ENCODE peak calls at places on chromosomes 7 and 10, in six cellular contexts. R is DND-41, W is psoas muscle, Q is esophagus squamous epithelium, D is MM.1S, C is fibroblast of lung. H is an unnamed sample.
A peak's percentile ranks its signal among the peaks of the same experiment; 100 is the strongest.

GRCh38 chr7:105521027-105521730 is 892 bp downstream of the PUS7 start:
- DNase-seq in R (peak; percentile 60), W (peak; percentile 68), Q (no peak), D (peak; percentile 59), C (peak; percentile 66), H (peak; percentile 72)

GRCh38 chr7:54785261-54785660 is 26.2 kb upstream of the SEC61G start:
- DNase-seq in R (no peak), W (no peak), Q (no peak), D (no peak), C (peak; percentile 8), H (no peak)

GRCh38 chr7:135177021-135177696 is 6.7 kb upstream of the CYREN start:
- DNase-seq in R (no peak), W (no peak), Q (no peak), D (no peak), C (no peak), H (no peak)

GRCh38 chr7:7181519-7182155 is 707 bp upstream of the C1GALT1 start:
- DNase-seq in R (peak; percentile 59), W (peak; percentile 20), Q (no peak), D (peak; percentile 76), C (peak; percentile 53), H (no peak)

GRCh38 chr10:27341001-27341400 is 100.4 kb upstream of the ACBD5 start:
- DNase-seq in R (no peak), W (no peak), Q (no peak), D (no peak), C (no peak), H (no peak)

GRCh38 chr7:1018334-1018695 is 26.0 kb upstream of the GPR146 start:
- DNase-seq in R (no peak), W (peak; percentile 13), Q (no peak), D (no peak), C (no peak), H (no peak)

GRCh38 chr10:17836917-17837316 is 27.8 kb downstream of the MRC1 start:
- DNase-seq in R (no peak), W (no peak), Q (no peak), D (no peak), C (peak; percentile 83), H (peak; percentile 17)

GRCh38 chr10:52312999-52313349 is 1.1 kb upstream of the DKK1 start:
- DNase-seq in R (no peak), W (no peak), Q (no peak), D (peak; percentile 27), C (peak; percentile 20), H (no peak)

GRCh38 chr10:111093741-111094380 is 17.0 kb downstream of the ADRA2A start:
- DNase-seq in R (no peak), W (no peak), Q (no peak), D (no peak), C (peak; percentile 47), H (no peak)

GRCh38 chr10:21292763-21293517 is 232.5 kb downstream of the SKIDA1 start:
- DNase-seq in R (no peak), W (peak; percentile 64), Q (no peak), D (no peak), C (peak; percentile 99), H (peak; percentile 58)

GRCh38 chr10:112304460-112304859 is 21.3 kb downstream of the TECTB start:
- DNase-seq in R (no peak), W (no peak), Q (no peak), D (no peak), C (no peak), H (no peak)

GRCh38 chr10:1552415-1552814 is 184.9 kb downstream of the ADARB2 start:
- DNase-seq in R (no peak), W (no peak), Q (no peak), D (no peak), C (no peak), H (no peak)

DNA sequence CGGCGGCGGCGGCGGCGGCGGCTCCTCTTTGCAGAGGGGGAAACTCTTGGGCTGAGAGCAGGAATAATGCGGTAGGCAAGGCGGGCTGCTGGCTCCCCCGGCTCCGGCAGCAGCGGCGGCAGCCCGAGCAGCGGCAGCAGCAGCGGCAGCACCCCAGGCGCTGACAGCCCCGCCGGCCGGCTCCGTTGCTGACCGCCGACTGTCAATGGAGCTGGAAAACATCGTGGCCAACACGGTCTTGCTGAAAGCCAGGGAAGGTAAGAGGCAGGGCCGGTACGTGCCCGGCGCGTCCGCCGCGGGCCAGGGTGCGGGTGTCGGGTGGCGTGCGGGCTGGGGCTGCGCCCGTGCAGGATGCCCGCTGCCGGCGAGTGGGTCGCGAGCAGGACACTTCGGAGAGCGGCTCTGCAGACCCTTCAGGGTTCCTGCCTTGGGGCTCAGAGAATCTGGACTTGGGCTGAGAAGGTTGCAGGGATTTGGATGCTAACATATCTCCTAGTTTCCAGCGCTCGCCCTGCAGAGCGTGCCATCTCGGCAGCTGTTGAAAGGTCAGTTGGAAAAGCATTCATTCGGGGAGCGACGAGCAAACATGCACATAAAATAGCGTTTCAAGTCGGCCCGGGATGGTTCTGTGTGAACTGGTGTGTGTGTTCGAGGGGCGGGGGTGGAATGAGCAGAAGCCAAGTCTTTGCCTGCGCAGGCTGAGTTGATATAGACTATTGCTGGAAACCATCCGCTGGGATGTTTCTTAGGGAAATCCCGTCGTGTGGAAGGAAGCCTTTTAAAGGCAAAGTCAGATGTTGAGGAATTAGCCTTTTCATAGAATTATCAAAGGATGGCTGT is 562 bp downstream of the GRK5 start:
- DNase-seq in R (peak; percentile 61), W (peak; percentile 47), Q (peak; percentile 9), D (peak; percentile 39), C (peak; percentile 64), H (peak; percentile 51)
- H3K4me1 ChIP-seq in R (peaks cover 59% of the 10 kb centered on the region), W (no peaks in the 10 kb centered on the region), Q (peaks cover 14% of the 10 kb centered on the region), D (peaks cover 40% of the 10 kb centered on the region), C (peaks cover 18% of the 10 kb centered on the region), H (peaks cover 66% of the 10 kb centered on the region)

GRCh38 chr7:157771689-157772088 is 434.9 kb downstream of the DNAJB6 start:
- DNase-seq in R (no peak), W (no peak), Q (no peak), D (no peak), C (no peak), H (no peak)

GRCh38 chr7:157769016-157769869 is 432.4 kb downstream of the DNAJB6 start:
- DNase-seq in R (no peak), W (no peak), Q (no peak), D (no peak), C (peak; percentile 17), H (no peak)

GRCh38 chr7:157770716-157771320 is 434.0 kb downstream of the DNAJB6 start:
- DNase-seq in R (no peak), W (no peak), Q (no peak), D (no peak), C (no peak), H (no peak)

GRCh38 chr7:157768198-157768597 is 431.4 kb downstream of the DNAJB6 start:
- DNase-seq in R (no peak), W (no peak), Q (no peak), D (no peak), C (no peak), H (no peak)

DNA sequence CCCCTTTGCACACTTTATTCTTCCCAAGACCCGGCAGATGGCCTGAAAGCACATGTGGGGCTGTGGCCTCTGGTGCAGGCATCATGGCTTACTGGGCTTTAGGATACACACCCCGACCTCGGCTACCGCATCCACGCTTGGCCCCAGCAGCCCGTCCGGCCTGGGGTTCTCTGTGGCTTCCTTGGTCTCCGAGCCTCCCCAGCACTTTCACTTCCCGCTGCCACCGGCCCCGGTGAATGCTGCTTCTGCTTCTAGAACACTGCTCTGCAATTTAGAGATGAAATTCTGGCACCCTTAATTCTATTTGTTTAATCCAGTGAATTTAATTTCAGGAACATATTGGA is 433.0 kb downstream of the DNAJB6 start:
- DNase-seq in R (no peak), W (no peak), Q (no peak), D (no peak), C (no peak), H (no peak)
- H3K9me3 ChIP-seq in R (peaks cover 2% of the 10 kb centered on the region), W (peaks cover 3% of the 10 kb centered on the region), Q (no peaks in the 10 kb centered on the region), D (no peaks in the 10 kb centered on the region), C (peaks cover 1% of the 10 kb centered on the region), H (no peaks in the 10 kb centered on the region)

GRCh38 chr7:92644406-92645113 is 54.4 kb upstream of the FAM133B start:
- DNase-seq in R (no peak), W (peak; percentile 17), Q (no peak), D (no peak), C (peak; percentile 33), H (peak; percentile 74)
- H3K4me1 ChIP-seq in R (peaks cover 100% of the 10 kb centered on the region), W (peaks cover 11% of the 10 kb centered on the region), Q (peaks cover 25% of the 10 kb centered on the region), D (no peaks in the 10 kb centered on the region), C (peaks cover 9% of the 10 kb centered on the region), H (peaks cover 18% of the 10 kb centered on the region)

DNA sequence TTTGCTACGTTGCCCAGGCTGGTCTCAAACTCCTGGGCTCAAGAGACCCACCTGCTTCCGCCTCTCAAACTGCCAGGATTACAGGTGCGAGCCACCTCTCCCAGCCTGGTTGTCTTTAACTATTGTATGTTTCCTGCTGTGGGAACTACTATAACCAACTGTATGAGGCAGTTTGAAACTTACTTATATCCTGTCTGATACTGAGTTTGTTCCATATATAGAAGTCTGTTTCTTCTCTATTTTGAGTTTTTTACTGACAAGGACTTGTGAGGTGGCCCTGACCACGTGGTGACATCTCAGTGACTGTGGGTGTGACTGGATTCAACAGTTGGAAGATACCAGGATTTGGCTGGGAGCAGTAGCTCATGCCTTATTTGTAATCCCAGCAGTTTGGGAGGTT is 14.2 kb downstream of the FBH1 start:
- DNase-seq in R (no peak), W (no peak), Q (no peak), D (peak; percentile 96), C (no peak), H (no peak)
- H3K9me3 ChIP-seq in R (no peaks in the 10 kb centered on the region), W (no peaks in the 10 kb centered on the region), Q (no peaks in the 10 kb centered on the region), D (no peaks in the 10 kb centered on the region), C (no peaks in the 10 kb centered on the region), H (no peaks in the 10 kb centered on the region)